ENCODE peak calls at places on chromosomes 6 and 20, in seven cellular contexts. L, W, I, J, U, P and C are unnamed samples.

GRCh38 chr20:23156170-23156841 is 70.2 kb upstream of the CD93 start:
- DNase-seq in P (no peak), U (no peak), I (no peak), L (no peak), W (no peak), J (peak; percentile 86), C (peak; percentile 98)

GRCh38 chr6:39181333-39181732 is 47.9 kb downstream of the KCNK5 start:
- DNase-seq in L (no peak), U (peak; percentile 13), P (no peak), J (no peak), W (no peak), I (no peak), C (no peak)

GRCh38 chr6:38493929-38494547 is 145.7 kb downstream of the BTBD9 start:
- DNase-seq in W (peak; percentile 73), J (peak; percentile 72), I (peak; percentile 54), U (peak; percentile 62), L (peak; percentile 70), P (peak; percentile 78), C (peak; percentile 27)

GRCh38 chr20:50645253-50646068 is 45.9 kb downstream of the RIPOR3 start:
- DNase-seq in U (peak; percentile 99), L (no peak), P (no peak), W (peak; percentile 92), I (no peak), J (peak; percentile 97), C (peak; percentile 100)

GRCh38 chr6:164692772-164693171 is 616.6 kb downstream of the C6orf118 start:
- DNase-seq in W (no peak), P (no peak), I (no peak), L (no peak), J (no peak), U (no peak), C (no peak)

GRCh38 chr20:33209789-33210188 is 7.4 kb upstream of the BPIFA3 start:
- DNase-seq in W (peak; percentile 18), J (peak; percentile 67), L (no peak), U (peak; percentile 91), P (peak; percentile 46), I (no peak), C (peak; percentile 79)

GRCh38 chr6:16413399-16413798 is 175.0 kb downstream of the GMPR start:
- DNase-seq in P (no peak), L (no peak), U (no peak), J (no peak), W (no peak), I (no peak), C (no peak)

GRCh38 chr20:8223096-8223870 is 91.2 kb downstream of the PLCB1 start:
- DNase-seq in J (peak; percentile 95), W (no peak), L (no peak), U (no peak), I (no peak), P (no peak), C (no peak)

GRCh38 chr6:131101911-131102680 is 33.2 kb upstream of the AKAP7 start:
- DNase-seq in U (no peak), I (no peak), L (no peak), P (no peak), W (no peak), J (peak; percentile 29), C (peak; percentile 9)